ENCODE peak calls at places on chromosome 3, in six cellular contexts. X, Z, Q, F, B and G are unnamed samples.

GRCh38 chr3:139113766-139114165 is 69.1 kb upstream of the PRR23C start:
- DNase-seq in X (no peak), Z (no peak), Q (no peak), F (no peak), B (no peak), G (no peak)

GRCh38 chr3:196604548-196604947 is 34.9 kb upstream of the NRROS start:
- DNase-seq in X (no peak), Z (no peak), Q (no peak), F (no peak), B (no peak), G (peak; percentile 78)

GRCh38 chr3:155070932-155071387 is 9.2 kb upstream of the MME start:
- DNase-seq in X (no peak), Z (peak; percentile 53), Q (peak; percentile 95), F (no peak), B (no peak), G (no peak)

GRCh38 chr3:56815571-56815970 is 13.8 kb upstream of the ARHGEF3 start:
- DNase-seq in X (no peak), Z (no peak), Q (no peak), F (no peak), B (no peak), G (no peak)

GRCh38 chr3:124653788-124654469 is 76.3 kb upstream of the UMPS start:
- DNase-seq in X (no peak), Z (no peak), Q (peak; percentile 14), F (no peak), B (no peak), G (no peak)

GRCh38 chr3:56792201-56792600 is 9.5 kb downstream of the ARHGEF3 start:
- DNase-seq in X (no peak), Z (no peak), Q (no peak), F (no peak), B (no peak), G (no peak)

GRCh38 chr3:120560304-120561250 is 35.6 kb upstream of the NDUFB4 start:
- DNase-seq in X (peak; percentile 67), Z (no peak), Q (no peak), F (no peak), B (no peak), G (no peak)

GRCh38 chr3:3127432-3128010 is 781 bp downstream of the TRNT1 start:
- DNase-seq in X (peak; percentile 14), Z (no peak), Q (no peak), F (no peak), B (no peak), G (peak; percentile 72)

GRCh38 chr3:99866167-99866810 is 48.6 kb downstream of the CMSS1 start:
- DNase-seq in X (no peak), Z (no peak), Q (no peak), F (no peak), B (no peak), G (no peak)

GRCh38 chr3:172448661-172449467 is 608 bp upstream of the GHSR start:
- DNase-seq in X (peak; percentile 48), Z (no peak), Q (no peak), F (no peak), B (no peak), G (no peak)

GRCh38 chr3:77247063-77247462 is 207.2 kb downstream of the ROBO2 start:
- DNase-seq in X (no peak), Z (no peak), Q (no peak), F (no peak), B (no peak), G (no peak)

GRCh38 chr3:45123841-45124269 is 22.3 kb downstream of the CDCP1 start:
- DNase-seq in X (no peak), Z (peak; percentile 92), Q (peak; percentile 40), F (no peak), B (no peak), G (no peak)

GRCh38 chr3:187623285-187623814 is 46.8 kb downstream of the SST start:
- DNase-seq in X (no peak), Z (no peak), Q (no peak), F (no peak), B (no peak), G (no peak)

GRCh38 chr3:150278843-150279341 is 129.2 kb upstream of the TSC22D2 start:
- DNase-seq in X (peak; percentile 35), Z (no peak), Q (no peak), F (no peak), B (no peak), G (no peak)

GRCh38 chr3:155701882-155702465 is 42.9 kb downstream of the PLCH1 start:
- DNase-seq in X (peak; percentile 90), Z (no peak), Q (peak; percentile 48), F (no peak), B (no peak), G (no peak)

GRCh38 chr3:127524300-127524896 is 66.1 kb downstream of the TPRA1 start:
- DNase-seq in X (peak; percentile 54), Z (no peak), Q (no peak), F (no peak), B (no peak), G (no peak)

GRCh38 chr3:188170461-188171459 is 16.8 kb downstream of the LPP start:
- DNase-seq in X (no peak), Z (no peak), Q (no peak), F (no peak), B (no peak), G (no peak)

GRCh38 chr3:36792342-36792741 is 28.0 kb upstream of the DCLK3 start:
- DNase-seq in X (peak; percentile 86), Z (peak; percentile 5), Q (peak; percentile 26), F (no peak), B (no peak), G (no peak)

GRCh38 chr3:118102737-118103136 is 931.9 kb downstream of the IGSF11 start:
- DNase-seq in X (no peak), Z (no peak), Q (no peak), F (no peak), B (no peak), G (no peak)

GRCh38 chr3:171412054-171412453 is 48.2 kb downstream of the TNIK start:
- DNase-seq in X (no peak), Z (no peak), Q (no peak), F (no peak), B (no peak), G (no peak)

GRCh38 chr3:13144163-13145023 is 71.2 kb upstream of the IQSEC1 start:
- DNase-seq in X (no peak), Z (no peak), Q (no peak), F (no peak), B (no peak), G (peak; percentile 52)

GRCh38 chr3:127588675-127589577 is 1.6 kb downstream of the TPRA1 start:
- DNase-seq in X (no peak), Z (no peak), Q (peak; percentile 13), F (no peak), B (no peak), G (no peak)

GRCh38 chr3:125238759-125239158 is 26.2 kb upstream of the SLC12A8 start:
- DNase-seq in X (no peak), Z (no peak), Q (no peak), F (no peak), B (no peak), G (no peak)

GRCh38 chr3:69665026-69665739 is 74.1 kb upstream of the MITF start:
- DNase-seq in X (no peak), Z (no peak), Q (peak; percentile 86), F (peak; percentile 31), B (no peak), G (no peak)

DNA sequence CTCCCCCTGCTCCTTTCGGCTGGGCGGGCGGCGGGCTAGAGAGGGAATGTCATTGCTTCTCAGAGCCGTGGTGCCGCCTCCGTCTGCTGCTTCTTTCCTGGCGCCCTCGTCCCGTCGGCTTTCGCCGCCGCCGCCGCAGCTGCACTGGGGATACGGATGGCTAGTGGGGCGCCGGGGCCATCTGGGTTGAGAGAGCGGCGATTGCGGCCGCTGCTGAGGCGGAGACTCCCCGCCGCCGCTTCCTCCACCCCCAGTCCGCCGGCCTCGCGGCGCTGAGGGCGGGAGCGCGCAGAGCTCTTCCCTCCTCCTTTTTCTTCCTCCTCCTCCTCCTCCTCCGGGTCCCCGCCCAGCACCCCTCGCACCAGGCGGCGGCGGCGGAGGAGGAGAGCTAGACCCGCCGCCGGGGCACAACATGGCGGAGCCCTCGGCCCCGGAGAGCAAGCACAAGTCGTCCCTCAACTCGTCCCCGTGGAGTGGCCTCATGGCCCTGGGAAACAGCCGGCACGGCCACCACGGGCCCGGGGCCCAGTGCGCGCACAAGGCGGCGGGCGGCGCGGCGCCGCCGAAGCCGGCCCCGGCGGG is at the start of gene STT3B:
- DNase-seq in X (peak; percentile 81), Z (no peak), Q (no peak), F (peak; percentile 84), B (no peak), G (peak; percentile 97)
- TF ChIP-seq POLR2AphosphoS5 in X (peak; percentile 88), Z (peak; percentile 77), Q (peak; percentile 78), F (peak; percentile 90), B (peak; percentile 87), G (peak; percentile 96)

GRCh38 chr3:111923095-111923771 is 55.6 kb upstream of the ABHD10 start:
- DNase-seq in X (no peak), Z (no peak), Q (no peak), F (no peak), B (no peak), G (no peak)

GRCh38 chr3:111915905-111916304 is 56.8 kb downstream of the PHLDB2 start:
- DNase-seq in X (peak; percentile 11), Z (no peak), Q (peak; percentile 87), F (no peak), B (no peak), G (no peak)

GRCh38 chr3:111917300-111917699 is 58.2 kb downstream of the PHLDB2 start:
- DNase-seq in X (peak; percentile 71), Z (no peak), Q (peak; percentile 88), F (no peak), B (no peak), G (no peak)

GRCh38 chr3:111923821-111924220 is 55.0 kb upstream of the ABHD10 start:
- DNase-seq in X (no peak), Z (no peak), Q (no peak), F (no peak), B (no peak), G (no peak)

GRCh38 chr3:111919370-111920065 is 59.3 kb upstream of the ABHD10 start:
- DNase-seq in X (peak; percentile 90), Z (no peak), Q (no peak), F (no peak), B (no peak), G (no peak)
- H3K27me3 ChIP-seq in X (peaks cover 37% of the 10 kb centered on the region), Z (no peaks in the 10 kb centered on the region), Q (no peaks in the 10 kb centered on the region), F (no peaks in the 10 kb centered on the region), B (peaks cover 4% of the 10 kb centered on the region), G (no peaks in the 10 kb centered on the region)

DNA sequence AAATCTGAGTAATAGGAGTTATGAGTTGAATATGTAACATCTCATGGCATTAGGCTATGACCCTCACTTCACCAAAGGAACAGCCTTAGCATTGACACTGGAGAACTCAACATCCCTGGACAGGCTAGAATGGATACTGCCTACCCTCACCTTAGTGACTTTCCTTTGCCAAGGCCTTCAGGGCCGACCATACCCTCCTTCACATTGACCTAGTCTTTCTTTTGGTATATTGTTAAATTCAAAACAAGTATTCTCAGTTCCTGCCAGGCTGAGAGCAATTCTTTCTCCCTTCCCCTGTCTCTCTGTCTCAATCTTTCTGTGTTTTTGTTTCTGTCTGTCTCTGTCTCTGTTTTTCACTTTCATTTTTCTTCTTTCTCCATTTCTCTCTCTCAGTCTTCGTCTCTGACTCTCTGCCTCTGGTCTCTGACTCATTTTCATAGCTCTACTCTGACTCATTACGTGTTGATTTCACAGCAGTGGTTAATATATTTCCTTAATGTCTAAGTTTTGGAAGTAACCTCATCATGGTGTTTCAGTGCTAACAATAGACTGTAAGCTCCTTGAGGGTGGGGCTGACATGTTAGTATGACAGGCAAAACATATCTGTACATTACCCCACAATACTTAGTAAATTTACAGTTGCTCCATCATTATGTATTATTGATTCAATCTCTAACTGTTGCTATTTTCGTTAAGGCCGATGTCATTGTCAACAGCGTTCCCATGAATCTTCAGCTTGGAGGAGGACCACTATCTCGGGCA is 32.5 kb downstream of the PARP15 start:
- DNase-seq in X (no peak), Z (peak; percentile 51), Q (peak; percentile 67), F (no peak), B (no peak), G (no peak)
- TF ChIP-seq POLR2AphosphoS5 in X (no peak), Z (no peak), Q (peak; percentile 39), F (no peak), B (no peak), G (no peak)

GRCh38 chr3:123448503-123449091 is at the start of gene ADCY5:
- DNase-seq in X (peak; percentile 68), Z (no peak), Q (peak; percentile 12), F (no peak), B (no peak), G (peak; percentile 79)
- H3K27me3 ChIP-seq in X (peaks cover 46% of the 10 kb centered on the region), Z (peaks cover 30% of the 10 kb centered on the region), Q (peaks cover 41% of the 10 kb centered on the region), F (peaks cover 65% of the 10 kb centered on the region), B (peaks cover 35% of the 10 kb centered on the region), G (peaks cover 98% of the 10 kb centered on the region)